ENCODE peak calls at places on chromosomes 4 and X, in four cellular contexts. S is K562, L is A549, P is H1. J is an unnamed sample.

GRCh38 chr4:5378002-5378401 is 326.7 kb downstream of the STK32B start:
- DNase-seq in P (no peak), S (peak), L (peak), J (peak)

GRCh38 chrX:55908685-55909212 is 191.2 kb downstream of the RRAGB start:
- DNase-seq in L (peak), P (peak), S (no peak), J (no peak)

GRCh38 chr4:56134272-56134671 is 185.5 kb downstream of the CEP135 start:
- DNase-seq in L (no peak), S (no peak), P (no peak), J (peak)

GRCh38 chrX:50700921-50701320 is 113.1 kb downstream of the SHROOM4 start:
- DNase-seq in L (no peak), P (no peak), S (no peak), J (no peak)

GRCh38 chrX:136880003-136880451 is 498 bp downstream of the RBMX start:
- DNase-seq in S (peak), L (peak), P (peak), J (no peak)

GRCh38 chr4:44652002-44652401 is 577 bp upstream of the YIPF7 start:
- DNase-seq in S (no peak), P (no peak), L (no peak), J (no peak)

GRCh38 chrX:69293776-69294601 is 128.7 kb upstream of the PJA1 start:
- DNase-seq in L (no peak), S (no peak), P (no peak), J (no peak)

GRCh38 chr4:110869862-110870577 is 247.1 kb upstream of the PITX2 start:
- DNase-seq in P (no peak), S (no peak), L (peak), J (no peak)

GRCh38 chr4:99586322-99586721 is 11.7 kb downstream of the MTTP start:
- DNase-seq in L (no peak), P (no peak), S (no peak), J (no peak)

DNA sequence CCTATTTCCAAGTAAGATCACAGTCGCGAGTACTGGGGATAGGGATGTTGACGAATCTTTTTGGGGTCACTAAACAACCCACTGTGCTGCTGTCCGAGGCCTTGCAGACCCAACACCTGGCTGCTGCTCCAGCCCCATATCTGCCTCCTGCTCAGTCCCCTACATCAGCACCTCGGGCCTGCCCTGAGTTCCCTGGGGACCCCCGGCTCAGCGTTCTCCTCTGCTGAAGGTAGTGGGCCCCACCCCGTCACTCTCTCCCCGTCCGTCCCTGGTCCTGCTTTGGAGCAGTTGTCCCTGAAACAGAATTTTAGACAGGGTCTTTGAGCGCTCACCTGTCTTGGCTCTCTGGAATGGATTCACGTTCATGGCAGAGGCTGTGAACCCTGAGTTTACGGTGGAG is 202.4 kb upstream of the PSAPL1 start:
- DNase-seq in P (no peak), S (no peak), L (no peak), J (no peak)
- TF ChIP-seq PHF8 in P (no peak), S (no peak), L (no peak), J (no peak)

GRCh38 chrX:10047631-10048030 is 80.5 kb downstream of the CLDN34 start:
- DNase-seq in P (no peak), S (no peak), L (no peak), J (no peak)

GRCh38 chrX:10044021-10044420 is 76.9 kb downstream of the CLDN34 start:
- DNase-seq in P (no peak), L (no peak), S (no peak), J (no peak)

GRCh38 chrX:10047133-10047532 is 80.0 kb downstream of the CLDN34 start:
- DNase-seq in L (no peak), S (peak), P (no peak), J (no peak)

GRCh38 chrX:10043386-10043785 is 76.2 kb downstream of the CLDN34 start:
- DNase-seq in P (no peak), S (no peak), L (no peak), J (no peak)

GRCh38 chrX:10045327-10046000 is 78.3 kb downstream of the CLDN34 start:
- DNase-seq in S (no peak), L (no peak), P (no peak), J (no peak)
- TF ChIP-seq PHF8 in S (no peak), L (no peak), P (no peak), J (no peak)

GRCh38 chrX:3435057-3435456 is 88.6 kb upstream of the MXRA5 start:
- DNase-seq in L (no peak), P (no peak), S (no peak), J (no peak)
- TF ChIP-seq PHF8 in L (no peak), P (no peak), S (no peak), J (no peak)

GRCh38 chr4:76747613-76748012 is 150.3 kb downstream of the SOWAHB start:
- DNase-seq in L (no peak), S (no peak), P (no peak), J (no peak)

GRCh38 chr4:76751612-76752343 is 146.2 kb downstream of the SOWAHB start:
- DNase-seq in P (no peak), S (no peak), L (no peak), J (no peak)

GRCh38 chr4:76750716-76751115 is 147.2 kb downstream of the SOWAHB start:
- DNase-seq in P (no peak), S (no peak), L (no peak), J (no peak)

GRCh38 chr4:76748649-76749048 is 149.3 kb downstream of the SOWAHB start:
- DNase-seq in S (peak), L (peak), P (no peak), J (peak)

GRCh38 chr4:76749361-76749760 is 148.6 kb downstream of the SOWAHB start:
- DNase-seq in P (no peak), S (no peak), L (no peak), J (no peak)
- TF ChIP-seq PHF8 in P (no peak), S (no peak), L (no peak), J (no peak)

DNA sequence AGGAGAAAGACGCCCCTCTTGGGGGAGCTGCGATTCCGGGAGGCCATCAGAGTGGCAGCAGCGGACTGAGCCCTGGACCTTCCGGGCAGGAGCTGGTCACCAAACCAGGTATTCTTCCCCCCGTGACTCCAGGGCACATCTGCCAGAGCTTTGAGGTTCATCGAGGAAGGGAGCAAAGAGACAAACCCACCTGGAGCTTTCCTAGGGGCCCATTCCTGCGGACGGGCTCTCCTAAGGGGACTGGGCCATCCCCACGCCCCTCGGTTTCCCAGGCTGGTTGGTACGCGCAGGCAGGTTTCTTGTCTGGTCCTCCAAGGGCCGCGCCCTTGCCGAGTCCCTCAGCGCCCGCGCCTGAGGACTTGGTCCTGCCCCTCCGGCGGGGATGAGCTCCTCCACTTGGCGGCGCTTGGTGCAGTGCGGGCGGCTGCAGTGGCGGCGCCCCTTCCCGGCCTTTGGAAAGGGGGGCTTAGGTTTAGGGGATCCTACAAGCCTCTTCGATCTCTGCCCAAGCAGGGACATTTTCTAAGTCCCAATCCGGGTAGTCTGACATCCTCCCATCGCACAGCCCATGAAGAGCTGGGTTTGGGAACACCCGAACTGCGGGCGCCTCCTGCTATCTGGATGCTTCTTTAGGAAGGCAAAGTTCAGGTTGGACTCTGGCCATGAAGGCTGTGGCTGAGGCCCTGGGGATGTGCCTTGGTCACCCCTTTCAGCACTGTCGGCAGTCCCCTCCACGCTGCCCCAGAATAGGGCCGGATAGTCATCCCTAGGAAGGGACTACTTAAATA is 543 bp downstream of the STBD1 start:
- DNase-seq in S (no peak), P (peak), L (peak), J (peak)
- TF ChIP-seq PHF8 in S (no peak), P (no peak), L (peak), J (no peak)

GRCh38 chr4:181688416-181688815 is 554.8 kb upstream of the TENM3 start:
- DNase-seq in P (no peak), S (no peak), L (no peak), J (no peak)
- TF ChIP-seq PHF8 in P (no peak), S (no peak), L (no peak), J (no peak)

DNA sequence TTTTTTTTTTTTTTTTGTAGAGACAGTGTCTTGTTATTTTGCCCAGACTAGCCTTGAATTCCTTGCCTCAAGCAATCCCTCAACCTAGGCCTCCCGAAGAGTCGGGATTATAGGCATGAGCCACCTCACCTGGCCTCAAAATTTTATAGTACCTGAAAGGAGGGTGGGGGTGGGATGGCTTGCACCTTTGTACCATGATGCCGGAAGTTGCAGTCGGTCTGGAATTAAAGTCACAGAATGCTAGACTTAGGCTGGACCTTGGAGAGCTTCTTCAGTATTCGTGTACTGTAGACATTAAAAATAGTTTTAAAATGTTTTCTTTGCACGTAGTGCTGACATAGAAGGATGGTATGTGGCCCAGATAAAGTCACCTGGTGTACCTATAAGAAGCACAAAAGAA is 280.9 kb downstream of the STIM2 start:
- DNase-seq in L (no peak), P (no peak), S (no peak), J (no peak)
- TF ChIP-seq PHF8 in L (no peak), P (no peak), S (no peak), J (no peak)